ENCODE peak calls at places on chromosome 13, in ten cellular contexts. G, E, U, V, N, Y, K, C, D and X are unnamed samples.

GRCh38 chr13:36736119-36736726 is 62.4 kb downstream of the SERTM1 start:
- DNase-seq in G (peak), E (no peak), U (peak), V (peak), N (no peak), Y (peak), K (peak), C (peak), D (peak), X (peak)

GRCh38 chr13:42969558-42970172 is 22.4 kb downstream of the EPSTI1 start:
- DNase-seq in G (peak), E (peak), U (peak), V (peak), N (no peak), Y (peak), K (peak), C (peak), D (peak), X (peak)

GRCh38 chr13:21058361-21058760 is 3.0 kb downstream of the LATS2 start:
- DNase-seq in G (no peak), E (no peak), U (no peak), V (no peak), N (no peak), Y (no peak), K (no peak), C (no peak), D (no peak), X (no peak)

GRCh38 chr13:42272776-42273175 is 824 bp downstream of the AKAP11 start:
- DNase-seq in G (no peak), E (no peak), U (no peak), V (no peak), N (no peak), Y (no peak), K (no peak), C (no peak), D (no peak), X (no peak)

GRCh38 chr13:36549771-36550170 is 117.5 kb downstream of the CCNA1 start:
- DNase-seq in G (no peak), E (no peak), U (no peak), V (no peak), N (no peak), Y (no peak), K (no peak), C (peak), D (peak), X (no peak)

GRCh38 chr13:38755792-38756191 is 68.9 kb downstream of the FREM2 start:
- DNase-seq in G (no peak), E (no peak), U (no peak), V (no peak), N (no peak), Y (no peak), K (no peak), C (no peak), D (no peak), X (no peak)

GRCh38 chr13:107734891-107735620 is 480.3 kb downstream of the LIG4 start:
- DNase-seq in G (no peak), E (no peak), U (no peak), V (no peak), N (no peak), Y (no peak), K (no peak), C (no peak), D (no peak), X (no peak)

GRCh38 chr13:95643471-95643813 is 1.1 kb downstream of the DZIP1 start:
- DNase-seq in G (no peak), E (peak), U (peak), V (no peak), N (no peak), Y (no peak), K (peak), C (peak), D (no peak), X (no peak)

GRCh38 chr13:99812611-99813010 is 159.0 kb downstream of the ZIC5 start:
- DNase-seq in G (no peak), E (no peak), U (no peak), V (no peak), N (no peak), Y (no peak), K (peak), C (no peak), D (no peak), X (no peak)

GRCh38 chr13:104295537-104295936 is 1229.3 kb upstream of the SLC10A2 start:
- DNase-seq in G (no peak), E (no peak), U (no peak), V (no peak), N (no peak), Y (no peak), K (no peak), C (no peak), D (no peak), X (no peak)

GRCh38 chr13:43195551-43195950 is 172.2 kb downstream of the DNAJC15 start:
- DNase-seq in G (no peak), E (no peak), U (no peak), V (no peak), N (no peak), Y (no peak), K (no peak), C (no peak), D (no peak), X (no peak)

GRCh38 chr13:72565893-72566292 is 161.5 kb downstream of the MZT1 start:
- DNase-seq in G (no peak), E (no peak), U (no peak), V (peak), N (no peak), Y (no peak), K (peak), C (peak), D (no peak), X (no peak)

GRCh38 chr13:99057310-99057975 is 79.6 kb upstream of the DOCK9 start:
- DNase-seq in G (no peak), E (no peak), U (no peak), V (peak), N (no peak), Y (no peak), K (peak), C (no peak), D (no peak), X (no peak)

GRCh38 chr13:96552523-96552922 is 441.8 kb downstream of the OXGR1 start:
- DNase-seq in G (no peak), E (no peak), U (no peak), V (no peak), N (no peak), Y (no peak), K (no peak), C (no peak), D (no peak), X (no peak)

GRCh38 chr13:80338781-80339577 is 1.9 kb downstream of the SPRY2 start:
- DNase-seq in G (peak), E (peak), U (peak), V (peak), N (peak), Y (peak), K (peak), C (peak), D (peak), X (peak)

GRCh38 chr13:40876020-40876738 is 86.8 kb downstream of the SLC25A15 start:
- DNase-seq in G (no peak), E (no peak), U (no peak), V (no peak), N (no peak), Y (no peak), K (no peak), C (no peak), D (no peak), X (no peak)

GRCh38 chr13:25375727-25376358 is 4.1 kb downstream of the ATP8A2 start:
- DNase-seq in G (peak), E (peak), U (no peak), V (peak), N (no peak), Y (no peak), K (peak), C (peak), D (peak), X (no peak)

GRCh38 chr13:108561152-108561551 is 68.3 kb upstream of the MYO16 start:
- DNase-seq in G (no peak), E (no peak), U (no peak), V (no peak), N (no peak), Y (peak), K (peak), C (no peak), D (no peak), X (no peak)

GRCh38 chr13:35979378-35979911 is 151.7 kb downstream of the DCLK1 start:
- DNase-seq in G (peak), E (no peak), U (peak), V (peak), N (no peak), Y (no peak), K (no peak), C (no peak), D (peak), X (peak)

GRCh38 chr13:91358384-91358776 is 10.9 kb downstream of the MIR17HG start:
- DNase-seq in G (no peak), E (no peak), U (no peak), V (no peak), N (no peak), Y (no peak), K (no peak), C (no peak), D (no peak), X (no peak)

GRCh38 chr13:91567485-91568207 is 169.2 kb downstream of the GPC5 start:
- DNase-seq in G (no peak), E (no peak), U (no peak), V (no peak), N (no peak), Y (no peak), K (no peak), C (no peak), D (no peak), X (no peak)

GRCh38 chr13:20141238-20142018 is 19.4 kb downstream of the GJA3 start:
- DNase-seq in G (no peak), E (no peak), U (no peak), V (no peak), N (no peak), Y (peak), K (no peak), C (no peak), D (peak), X (no peak)

GRCh38 chr13:113981201-113981605 is 7.3 kb upstream of the C13orf46 start:
- DNase-seq in G (peak), E (no peak), U (peak), V (peak), N (no peak), Y (peak), K (peak), C (no peak), D (no peak), X (peak)
- H3K27ac ChIP-seq in G (no peak), E (no peak), U (no peak), V (no peak), N (no peak), Y (no peak), K (peak), C (no peak), D (no peak), X (no peak)

DNA sequence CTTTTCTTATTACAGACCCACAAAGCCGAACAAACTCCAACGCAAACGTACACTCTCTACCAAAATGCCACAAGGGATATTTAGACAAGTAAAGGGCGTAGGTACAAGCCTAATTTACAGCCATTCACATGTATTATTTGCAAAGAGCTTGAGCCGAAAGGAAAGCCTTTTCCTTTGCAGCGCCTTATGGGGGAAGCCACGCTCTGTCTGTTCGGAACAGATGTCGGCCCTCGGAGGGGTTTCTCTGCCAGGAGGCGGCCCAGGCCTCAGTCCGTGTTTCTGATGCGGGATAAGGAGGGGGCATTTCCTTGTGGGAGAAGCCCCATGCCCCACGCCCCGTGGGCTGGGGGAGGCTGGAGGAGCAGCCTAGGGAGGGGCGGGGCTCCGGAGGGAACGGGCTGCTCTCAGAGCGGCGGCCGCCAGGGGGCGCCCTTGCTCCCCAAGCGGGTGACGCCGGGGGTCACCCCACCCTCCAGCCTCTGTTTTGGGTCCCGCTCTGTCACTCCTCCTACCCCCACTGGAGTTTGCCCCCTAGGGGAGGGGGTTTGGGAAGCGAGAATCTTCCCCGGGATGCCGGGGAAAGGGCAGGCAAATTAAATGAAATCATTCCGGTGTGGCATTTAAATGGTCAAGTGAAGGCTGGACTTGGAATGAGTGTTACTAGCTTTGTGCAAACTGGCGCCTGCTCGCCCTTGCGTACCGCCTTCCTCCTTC is 2.9 kb downstream of the HTR2A start:
- DNase-seq in G (peak), E (peak), U (peak), V (peak), N (peak), Y (peak), K (peak), C (peak), D (peak), X (peak)
- H3K27ac ChIP-seq in G (no peak), E (no peak), U (peak), V (no peak), N (peak), Y (no peak), K (no peak), C (no peak), D (no peak), X (peak)

GRCh38 chr13:23506821-23507210 is 63.4 kb upstream of the TNFRSF19 start:
- DNase-seq in G (no peak), E (no peak), U (no peak), V (no peak), N (no peak), Y (no peak), K (no peak), C (no peak), D (peak), X (no peak)

GRCh38 chr13:23500858-23501257 is 67.4 kb upstream of the SACS start:
- DNase-seq in G (no peak), E (no peak), U (no peak), V (no peak), N (no peak), Y (no peak), K (peak), C (no peak), D (no peak), X (no peak)

GRCh38 chr13:23505007-23505406 is 65.2 kb upstream of the TNFRSF19 start:
- DNase-seq in G (no peak), E (no peak), U (no peak), V (no peak), N (no peak), Y (no peak), K (no peak), C (no peak), D (peak), X (no peak)

GRCh38 chr13:23506071-23506820 is 64.0 kb upstream of the TNFRSF19 start:
- DNase-seq in G (no peak), E (no peak), U (no peak), V (no peak), N (no peak), Y (no peak), K (no peak), C (no peak), D (no peak), X (no peak)

GRCh38 chr13:23504188-23504587 is 66.0 kb upstream of the TNFRSF19 start:
- DNase-seq in G (no peak), E (no peak), U (no peak), V (no peak), N (no peak), Y (no peak), K (no peak), C (no peak), D (no peak), X (no peak)
- H3K27ac ChIP-seq in G (no peak), E (no peak), U (no peak), V (no peak), N (no peak), Y (no peak), K (no peak), C (no peak), D (no peak), X (peak)

GRCh38 chr13:67100723-67101122 is 129.4 kb downstream of the PCDH9 start:
- DNase-seq in G (no peak), E (peak), U (no peak), V (no peak), N (no peak), Y (no peak), K (peak), C (no peak), D (no peak), X (no peak)

GRCh38 chr13:67099494-67099893 is 130.6 kb downstream of the PCDH9 start:
- DNase-seq in G (no peak), E (no peak), U (no peak), V (no peak), N (no peak), Y (no peak), K (no peak), C (no peak), D (no peak), X (no peak)

GRCh38 chr13:67096418-67096817 is 133.7 kb downstream of the PCDH9 start:
- DNase-seq in G (no peak), E (no peak), U (no peak), V (no peak), N (no peak), Y (no peak), K (no peak), C (no peak), D (no peak), X (no peak)

GRCh38 chr13:67095621-67096020 is 134.5 kb downstream of the PCDH9 start:
- DNase-seq in G (no peak), E (no peak), U (no peak), V (no peak), N (no peak), Y (no peak), K (peak), C (no peak), D (no peak), X (no peak)

GRCh38 chr13:67097856-67098255 is 132.3 kb downstream of the PCDH9 start:
- DNase-seq in G (no peak), E (no peak), U (no peak), V (no peak), N (no peak), Y (no peak), K (no peak), C (no peak), D (no peak), X (no peak)
- H3K27ac ChIP-seq in G (no peak), E (no peak), U (no peak), V (no peak), N (no peak), Y (no peak), K (peak), C (no peak), D (no peak), X (no peak)

GRCh38 chr13:110501188-110501587 is 60.3 kb downstream of the RAB20 start:
- DNase-seq in G (no peak), E (no peak), U (no peak), V (no peak), N (no peak), Y (no peak), K (no peak), C (no peak), D (no peak), X (peak)

GRCh38 chr13:110497003-110497402 is 64.5 kb downstream of the RAB20 start:
- DNase-seq in G (no peak), E (no peak), U (no peak), V (no peak), N (no peak), Y (no peak), K (no peak), C (no peak), D (no peak), X (no peak)

GRCh38 chr13:110498765-110499164 is 62.8 kb downstream of the RAB20 start:
- DNase-seq in G (no peak), E (no peak), U (no peak), V (no peak), N (no peak), Y (no peak), K (no peak), C (no peak), D (no peak), X (no peak)

GRCh38 chr13:110498327-110498726 is 63.2 kb downstream of the RAB20 start:
- DNase-seq in G (no peak), E (no peak), U (no peak), V (no peak), N (no peak), Y (no peak), K (no peak), C (no peak), D (no peak), X (no peak)

GRCh38 chr13:110499621-110500281 is 61.8 kb downstream of the RAB20 start:
- DNase-seq in G (no peak), E (no peak), U (no peak), V (no peak), N (no peak), Y (no peak), K (peak), C (no peak), D (no peak), X (no peak)
- H3K27ac ChIP-seq in G (no peak), E (no peak), U (no peak), V (no peak), N (no peak), Y (no peak), K (no peak), C (no peak), D (no peak), X (no peak)

GRCh38 chr13:93254775-93255174 is 28.2 kb downstream of the GPC6 start:
- DNase-seq in G (no peak), E (no peak), U (no peak), V (no peak), N (no peak), Y (no peak), K (no peak), C (no peak), D (no peak), X (no peak)
- H3K27ac ChIP-seq in G (no peak), E (no peak), U (no peak), V (no peak), N (no peak), Y (no peak), K (no peak), C (no peak), D (no peak), X (no peak)

GRCh38 chr13:32067149-32067961 is 35.8 kb downstream of the FRY start:
- DNase-seq in G (no peak), E (no peak), U (no peak), V (no peak), N (no peak), Y (no peak), K (no peak), C (no peak), D (no peak), X (no peak)
- H3K27ac ChIP-seq in G (no peak), E (no peak), U (no peak), V (no peak), N (no peak), Y (no peak), K (no peak), C (no peak), D (no peak), X (no peak)

DNA sequence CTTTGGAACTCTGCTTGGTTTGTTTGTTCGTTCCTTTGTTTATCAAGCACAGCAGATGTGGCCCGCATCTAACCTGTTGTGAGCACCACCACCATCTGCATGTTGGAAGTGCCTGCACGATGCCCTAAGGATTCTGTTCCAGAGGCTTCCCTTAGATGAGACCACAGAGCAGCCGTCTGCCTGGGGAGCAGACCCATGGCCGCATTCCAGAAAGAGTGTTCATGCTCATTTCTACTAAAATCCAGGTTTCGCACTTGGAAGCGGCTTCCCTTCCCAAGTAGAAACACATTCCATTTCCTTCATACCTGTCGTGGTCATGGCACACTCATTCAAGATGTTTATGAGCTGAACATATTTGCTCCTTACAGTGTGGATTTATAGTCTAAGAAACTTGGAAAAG is 27.2 kb downstream of the COL4A2 start:
- DNase-seq in G (no peak), E (no peak), U (no peak), V (no peak), N (no peak), Y (no peak), K (no peak), C (no peak), D (no peak), X (peak)
- H3K27ac ChIP-seq in G (no peak), E (no peak), U (peak), V (no peak), N (no peak), Y (no peak), K (no peak), C (no peak), D (no peak), X (peak)